ENCODE peak calls at places on chromosome 1, in seven cellular contexts. P is mucosa of descending colon, L is body of pancreas, X is thoracic aorta, Q is lower lobe of right lung, T is AG09319, A is heart right ventricle. I is an unnamed sample.

GRCh38 chr1:234933031-234933430 is 195.6 kb downstream of the TOMM20 start:
- DNase-seq in P (no peak), L (peak), X (no peak), Q (no peak), T (no peak), A (no peak), I (no peak)

GRCh38 chr1:181178241-181178640 is 89.7 kb downstream of the IER5 start:
- DNase-seq in P (no peak), L (no peak), X (no peak), Q (no peak), T (no peak), A (no peak), I (no peak)

GRCh38 chr1:6180578-6181311 is 624 bp upstream of the CHD5 start:
- DNase-seq in P (no peak), L (no peak), X (no peak), Q (no peak), T (no peak), A (no peak), I (no peak)

GRCh38 chr1:54163051-54163450 is 10.3 kb upstream of the CDCP2 start:
- DNase-seq in P (peak), L (no peak), X (no peak), Q (no peak), T (no peak), A (no peak), I (no peak)

GRCh38 chr1:109443476-109443875 is 17.2 kb upstream of the PSMA5 start:
- DNase-seq in P (no peak), L (no peak), X (no peak), Q (no peak), T (no peak), A (no peak), I (no peak)

GRCh38 chr1:209774592-209774991 is 9.8 kb downstream of the C1orf74 start:
- DNase-seq in P (no peak), L (no peak), X (no peak), Q (no peak), T (no peak), A (no peak), I (no peak)

GRCh38 chr1:25569599-25570458 is 26.4 kb downstream of the LDLRAP1 start:
- DNase-seq in P (no peak), L (no peak), X (no peak), Q (no peak), T (no peak), A (no peak), I (no peak)

GRCh38 chr1:235280467-235280866 is 47.5 kb downstream of the ARID4B start:
- DNase-seq in P (no peak), L (no peak), X (no peak), Q (no peak), T (no peak), A (no peak), I (no peak)

GRCh38 chr1:15620155-15620545 is 2.9 kb downstream of the DDI2 start:
- DNase-seq in P (no peak), L (no peak), X (no peak), Q (no peak), T (no peak), A (no peak), I (no peak)

GRCh38 chr1:30490554-30491053 is 232.8 kb downstream of the MATN1 start:
- DNase-seq in P (no peak), L (no peak), X (no peak), Q (no peak), T (no peak), A (no peak), I (no peak)

GRCh38 chr1:1753607-1754005 is 24.7 kb downstream of the NADK start:
- DNase-seq in P (peak), L (no peak), X (no peak), Q (no peak), T (no peak), A (no peak), I (no peak)

GRCh38 chr1:113178106-113178505 is 105.1 kb downstream of the LRIG2 start:
- DNase-seq in P (no peak), L (no peak), X (no peak), Q (no peak), T (no peak), A (no peak), I (no peak)

GRCh38 chr1:31400393-31400792 is 12.6 kb upstream of the SERINC2 start:
- DNase-seq in P (no peak), L (no peak), X (no peak), Q (no peak), T (no peak), A (no peak), I (no peak)

GRCh38 chr1:235468970-235469369 is 35.3 kb downstream of the B3GALNT2 start:
- DNase-seq in P (no peak), L (no peak), X (no peak), Q (no peak), T (no peak), A (no peak), I (no peak)

GRCh38 chr1:147338571-147338970 is 96.1 kb downstream of the CHD1L start:
- DNase-seq in P (no peak), L (no peak), X (no peak), Q (no peak), T (no peak), A (no peak), I (no peak)

GRCh38 chr1:998051-998821 is 1.7 kb downstream of the HES4 start:
- DNase-seq in P (peak), L (peak), X (no peak), Q (no peak), T (no peak), A (peak), I (no peak)

GRCh38 chr1:228982637-228983036 is 247.4 kb downstream of the RHOU start:
- DNase-seq in P (no peak), L (no peak), X (no peak), Q (no peak), T (no peak), A (no peak), I (no peak)

GRCh38 chr1:201171063-201172036 is 17.1 kb upstream of the TMEM9 start:
- DNase-seq in P (no peak), L (peak), X (no peak), Q (peak), T (no peak), A (peak), I (peak)

GRCh38 chr1:30037251-30038118 is 685.9 kb downstream of the MATN1 start:
- DNase-seq in P (no peak), L (no peak), X (no peak), Q (no peak), T (no peak), A (no peak), I (no peak)

GRCh38 chr1:2214541-2215241 is 13.4 kb upstream of the SKI start:
- DNase-seq in P (peak), L (peak), X (no peak), Q (peak), T (no peak), A (peak), I (no peak)

GRCh38 chr1:165532053-165532452 is 11.7 kb upstream of the LRRC52 start:
- DNase-seq in P (no peak), L (no peak), X (no peak), Q (no peak), T (no peak), A (no peak), I (no peak)

GRCh38 chr1:228471762-228472398 is 15.3 kb upstream of the RNF187 start:
- DNase-seq in P (no peak), L (no peak), X (no peak), Q (no peak), T (no peak), A (no peak), I (peak)

GRCh38 chr1:91440845-91441244 is 36.2 kb upstream of the HFM1 start:
- DNase-seq in P (no peak), L (no peak), X (no peak), Q (no peak), T (no peak), A (no peak), I (peak)
- TF ChIP-seq CTCF in P (no peak), L (no peak), X (no peak), Q (no peak), T (peak), A (peak), I (peak)

DNA sequence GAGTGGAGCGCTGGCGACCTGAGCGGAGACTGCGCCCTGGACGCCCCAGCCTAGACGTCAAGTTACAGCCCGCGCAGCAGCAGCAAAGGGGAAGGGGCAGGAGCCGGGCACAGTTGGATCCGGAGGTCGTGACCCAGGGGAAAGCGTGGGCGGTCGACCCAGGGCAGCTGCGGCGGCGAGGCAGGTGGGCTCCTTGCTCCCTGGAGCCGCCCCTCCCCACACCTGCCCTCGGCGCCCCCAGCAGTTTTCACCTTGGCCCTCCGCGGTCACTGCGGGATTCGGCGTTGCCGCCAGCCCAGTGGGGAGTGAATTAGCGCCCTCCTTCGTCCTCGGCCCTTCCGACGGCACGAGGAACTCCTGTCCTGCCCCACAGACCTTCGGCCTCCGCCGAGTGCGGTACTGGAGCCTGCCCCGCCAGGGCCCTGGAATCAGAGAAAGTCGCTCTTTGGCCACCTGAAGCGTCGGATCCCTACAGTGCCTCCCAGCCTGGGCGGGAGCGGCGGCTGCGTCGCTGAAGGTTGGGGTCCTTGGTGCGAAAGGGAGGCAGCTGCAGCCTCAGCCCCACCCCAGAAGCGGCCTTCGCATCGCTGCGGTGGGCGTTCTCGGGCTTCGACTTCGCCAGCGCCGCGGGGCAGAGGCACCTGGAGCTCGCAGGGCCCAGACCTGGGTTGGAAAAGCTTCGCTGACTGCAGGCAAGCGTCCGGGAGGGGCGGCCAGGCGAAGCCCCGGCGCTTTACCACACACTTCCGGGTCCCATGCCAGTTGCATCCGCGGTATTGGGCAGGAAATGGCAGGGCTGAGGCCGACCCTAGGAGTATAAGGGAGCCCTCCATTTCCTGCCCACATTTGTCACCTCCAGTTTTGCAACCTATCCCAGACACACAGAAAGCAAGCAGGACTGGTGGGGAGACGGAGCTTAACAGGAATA is 4.2 kb downstream of the TFAP2E start:
- DNase-seq in P (peak), L (no peak), X (no peak), Q (peak), T (no peak), A (peak), I (peak)
- TF ChIP-seq CTCF in P (no peak), L (no peak), X (no peak), Q (peak), T (no peak), A (no peak), I (peak)

DNA sequence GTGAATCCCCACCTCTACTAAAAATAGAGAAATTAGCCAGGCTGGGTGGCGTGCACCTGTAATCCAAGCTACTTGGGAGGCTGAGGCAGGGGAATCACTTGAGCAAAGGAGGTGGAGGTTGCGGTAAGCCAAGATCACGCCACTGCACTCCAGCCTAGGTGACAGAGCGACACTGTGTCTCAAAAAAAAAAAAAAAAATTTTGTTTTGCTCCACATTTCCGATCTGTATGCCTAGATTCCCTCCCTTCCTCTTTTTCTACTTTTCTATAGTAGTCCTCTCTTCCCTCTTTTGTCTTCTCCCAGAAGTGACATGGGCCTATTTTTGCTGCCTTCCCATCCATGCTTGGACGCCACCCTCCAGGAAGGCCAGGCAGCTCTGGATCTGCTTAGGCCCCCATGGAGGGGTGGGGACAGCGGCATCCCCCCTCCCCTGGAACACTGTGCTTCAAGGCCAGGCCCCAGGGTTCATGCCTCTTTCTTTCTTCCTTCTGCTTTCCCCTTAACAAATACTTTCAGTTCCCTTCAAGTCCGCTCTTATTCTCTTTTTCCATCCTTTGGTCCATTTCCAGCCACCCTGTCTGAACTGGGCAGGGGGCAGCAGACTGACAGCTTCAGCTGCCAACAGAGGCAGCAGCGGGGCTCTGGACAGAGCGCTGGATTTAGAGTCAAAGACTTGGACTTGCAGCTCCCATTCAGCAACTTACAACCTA is 890 bp upstream of the CD244 start:
- DNase-seq in P (no peak), L (no peak), X (no peak), Q (no peak), T (no peak), A (peak), I (no peak)
- TF ChIP-seq CTCF in P (no peak), L (no peak), X (no peak), Q (no peak), T (no peak), A (no peak), I (no peak)

GRCh38 chr1:157770442-157771043 is 6.4 kb downstream of the FCRL2 start:
- DNase-seq in P (no peak), L (no peak), X (no peak), Q (no peak), T (no peak), A (no peak), I (no peak)
- TF ChIP-seq CTCF in P (no peak), L (no peak), X (no peak), Q (peak), T (no peak), A (no peak), I (peak)

GRCh38 chr1:40532844-40533424 is 1.5 kb downstream of the ZNF684 start:
- DNase-seq in P (no peak), L (no peak), X (no peak), Q (no peak), T (no peak), A (no peak), I (peak)
- TF ChIP-seq CTCF in P (peak), L (peak), X (peak), Q (peak), T (peak), A (peak), I (peak)

DNA sequence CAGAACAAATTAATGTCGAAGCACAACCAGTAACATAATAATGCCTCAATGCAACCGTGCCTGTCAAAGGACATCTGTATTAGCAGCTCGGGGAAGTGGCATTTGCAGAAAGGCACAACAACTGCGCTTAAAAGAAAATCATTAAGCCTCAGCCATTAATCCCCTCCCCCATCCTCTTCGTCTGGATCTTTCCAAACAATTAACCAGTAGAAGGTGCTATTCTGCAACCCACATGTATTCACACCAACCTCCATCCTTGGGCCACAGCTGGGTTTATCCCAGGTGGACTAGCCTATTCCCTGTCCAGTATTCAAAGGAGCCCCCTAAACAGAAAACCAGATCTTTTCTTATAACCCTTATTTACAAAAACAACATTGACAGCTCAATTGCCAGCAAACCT is 2.6 kb downstream of the RERE start:
- DNase-seq in P (no peak), L (peak), X (no peak), Q (no peak), T (no peak), A (no peak), I (no peak)
- TF ChIP-seq CTCF in P (no peak), L (peak), X (no peak), Q (no peak), T (no peak), A (peak), I (peak)

DNA sequence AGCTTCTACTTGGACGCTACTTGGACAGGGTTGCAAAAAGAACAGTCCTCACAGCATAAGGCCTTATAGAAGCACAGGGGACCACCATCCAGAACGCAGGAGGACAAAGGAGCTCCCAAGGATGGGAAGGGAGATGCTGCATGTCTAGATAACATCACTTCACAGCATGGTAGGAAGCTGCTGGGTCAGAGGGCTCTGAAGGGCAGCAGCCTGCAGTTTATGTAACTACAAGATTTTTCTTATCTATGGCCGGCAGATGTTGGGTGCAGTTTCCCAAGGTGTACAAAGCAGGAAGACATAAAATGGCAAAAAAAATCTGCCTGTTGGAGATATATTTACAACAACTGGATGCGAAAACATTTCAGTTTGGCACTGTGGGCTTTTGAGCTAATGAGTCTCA is 45.3 kb upstream of the SLC5A9 start:
- DNase-seq in P (no peak), L (no peak), X (no peak), Q (no peak), T (no peak), A (no peak), I (no peak)
- TF ChIP-seq CTCF in P (no peak), L (no peak), X (no peak), Q (no peak), T (no peak), A (peak), I (no peak)

GRCh38 chr1:205920159-205920558 is 23.1 kb downstream of the SLC26A9 start:
- DNase-seq in P (no peak), L (no peak), X (peak), Q (peak), T (no peak), A (peak), I (no peak)
- TF ChIP-seq CTCF in P (no peak), L (no peak), X (peak), Q (no peak), T (no peak), A (no peak), I (no peak)

I was measured in GM13977.